ENCODE peak calls at places on chromosome 11, in four cellular contexts. J, D, S and C are unnamed samples.
A peak's percentile ranks its signal among the peaks of the same experiment; 100 is the strongest.

GRCh38 chr11:130413383-130414106 is 14.9 kb downstream of the ADAMTS8 start:
- DNase-seq in S (peak; percentile 79), J (no peak), D (peak; percentile 83), C (peak; percentile 33)

GRCh38 chr11:69902337-69902736 is 83.1 kb upstream of the FGF3 start:
- DNase-seq in J (no peak), S (no peak), D (no peak), C (no peak)

GRCh38 chr11:76838422-76839068 is 22.2 kb upstream of the ACER3 start:
- DNase-seq in S (no peak), J (no peak), D (no peak), C (no peak)

GRCh38 chr11:100545970-100546369 is 141.1 kb upstream of the ARHGAP42 start:
- DNase-seq in J (no peak), D (no peak), S (no peak), C (no peak)

GRCh38 chr11:28797536-28797935 is 689.3 kb downstream of the METTL15 start:
- DNase-seq in S (no peak), J (no peak), D (no peak), C (no peak)

GRCh38 chr11:66311470-66311964 is 5.3 kb downstream of the CD248 start:
- DNase-seq in S (no peak), J (no peak), D (no peak), C (no peak)

GRCh38 chr11:62664405-62665074 is 470 bp downstream of the C11orf98 start:
- DNase-seq in J (peak; percentile 28), S (no peak), D (no peak), C (no peak)

GRCh38 chr11:115724709-115725108 is 220.5 kb upstream of the CADM1 start:
- DNase-seq in S (peak; percentile 7), J (no peak), D (no peak), C (no peak)

GRCh38 chr11:8234425-8234821 is 29.3 kb downstream of the LMO1 start:
- DNase-seq in S (no peak), D (no peak), J (no peak), C (no peak)

GRCh38 chr11:71339178-71339881 is 87.0 kb upstream of the SHANK2 start:
- DNase-seq in D (no peak), S (no peak), J (no peak), C (no peak)

GRCh38 chr11:67352546-67353316 is 615 bp downstream of the POLD4 start:
- DNase-seq in J (no peak), S (no peak), D (no peak), C (no peak)

GRCh38 chr11:94730153-94730552 is 38.0 kb upstream of the AMOTL1 start:
- DNase-seq in J (no peak), S (no peak), D (no peak), C (no peak)

GRCh38 chr11:22707119-22707899 is 40.9 kb downstream of the GAS2 start:
- DNase-seq in D (no peak), S (no peak), J (no peak), C (no peak)

GRCh38 chr11:15580775-15581095 is 466.0 kb downstream of the INSC start:
- DNase-seq in D (no peak), S (no peak), J (no peak), C (no peak)

GRCh38 chr11:95641506-95641905 is 148.1 kb downstream of the FAM76B start:
- DNase-seq in D (no peak), J (no peak), S (no peak), C (no peak)

GRCh38 chr11:58730507-58731089 is 1.1 kb downstream of the GLYAT start:
- DNase-seq in D (no peak), S (no peak), J (no peak), C (no peak)

GRCh38 chr11:102513869-102514268 is 16.7 kb downstream of the MMP7 start:
- DNase-seq in J (no peak), S (no peak), D (peak; percentile 6), C (no peak)

GRCh38 chr11:95653099-95653498 is 136.5 kb downstream of the FAM76B start:
- DNase-seq in J (no peak), D (no peak), S (no peak), C (no peak)

GRCh38 chr11:2587132-2587930 is 112.5 kb downstream of the KCNQ1OT1 start:
- DNase-seq in J (no peak), D (no peak), S (no peak), C (no peak)

GRCh38 chr11:83020942-83021779 is 50.5 kb downstream of the RAB30 start:
- DNase-seq in D (no peak), J (no peak), S (no peak), C (no peak)

GRCh38 chr11:7604331-7604973 is 68.8 kb downstream of the CYB5R2 start:
- DNase-seq in D (no peak), J (no peak), S (no peak), C (peak; percentile 66)

GRCh38 chr11:103529217-103529684 is 420.0 kb downstream of the DYNC2H1 start:
- DNase-seq in S (peak; percentile 32), J (no peak), D (peak; percentile 87), C (no peak)

GRCh38 chr11:97990162-97990920 is 1030.4 kb upstream of the CNTN5 start:
- DNase-seq in D (peak; percentile 42), S (no peak), J (no peak), C (peak; percentile 81)

GRCh38 chr11:86138958-86139357 is 70.1 kb upstream of the PICALM start:
- DNase-seq in S (no peak), J (no peak), D (no peak), C (no peak)

GRCh38 chr11:63537293-63538101 is 889 bp downstream of the PLAAT4 start:
- DNase-seq in D (no peak), S (no peak), J (no peak), C (no peak)

GRCh38 chr11:279040-279965 is 1.1 kb downstream of the NLRP6 start:
- DNase-seq in J (no peak), S (no peak), D (no peak), C (no peak)

GRCh38 chr11:33920838-33921613 is 29.1 kb upstream of the LMO2 start:
- DNase-seq in J (no peak), S (no peak), D (peak; percentile 24), C (no peak)

GRCh38 chr11:2202071-2202899 is 30.7 kb upstream of the TH start:
- DNase-seq in D (no peak), S (no peak), J (no peak), C (no peak)

GRCh38 chr11:64531906-64532312 is 59.1 kb upstream of the SLC22A12 start:
- DNase-seq in D (no peak), J (no peak), S (no peak), C (no peak)

GRCh38 chr11:6448574-6448973 is 7.8 kb upstream of the HPX start:
- DNase-seq in D (no peak), J (no peak), S (no peak), C (no peak)

GRCh38 chr11:93686226-93686625 is 24.7 kb downstream of the CEP295 start:
- DNase-seq in D (no peak), S (no peak), J (no peak), C (no peak)

GRCh38 chr11:57491371-57492061 is 24.0 kb downstream of the SLC43A1 start:
- DNase-seq in D (peak; percentile 6), J (no peak), S (no peak), C (no peak)

GRCh38 chr11:1195690-1196515 is 27.0 kb upstream of the MUC5B start:
- DNase-seq in D (no peak), S (no peak), J (no peak), C (no peak)

GRCh38 chr11:100948936-100949335 is 180.7 kb downstream of the PGR start:
- DNase-seq in J (no peak), D (no peak), S (no peak), C (no peak)

GRCh38 chr11:7595016-7595869 is 78.1 kb downstream of the CYB5R2 start:
- DNase-seq in S (no peak), J (no peak), D (no peak), C (no peak)

GRCh38 chr11:115385211-115385610 is 119.0 kb downstream of the CADM1 start:
- DNase-seq in J (no peak), S (no peak), D (no peak), C (no peak)

GRCh38 chr11:5042091-5042490 is 4.2 kb upstream of the OR52J3 start:
- DNase-seq in J (no peak), S (no peak), D (no peak), C (no peak)

DNA sequence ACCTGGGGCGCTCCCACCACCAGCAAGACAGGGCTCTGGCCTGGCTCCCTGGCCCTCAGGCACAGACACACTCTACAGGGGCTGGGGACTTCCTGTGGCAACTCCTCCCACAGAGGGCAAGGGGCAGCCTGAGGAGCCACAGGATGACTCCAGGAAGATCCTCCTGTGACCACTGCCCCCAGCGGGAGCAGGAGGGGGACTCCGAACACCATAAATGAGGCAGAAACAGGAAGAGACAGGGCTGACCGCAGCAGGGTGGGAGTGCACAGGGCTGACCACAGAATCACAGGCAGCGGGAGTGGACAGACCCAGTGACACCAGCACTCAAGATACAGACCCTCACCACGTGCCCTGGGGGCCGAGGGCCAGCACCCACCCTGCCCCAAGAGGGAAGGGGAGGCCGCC is 10.8 kb downstream of the ARAP1 start:
- DNase-seq in S (no peak), D (peak; percentile 13), J (no peak), C (no peak)
- TF ChIP-seq CTCF in S (no peak), D (peak; percentile 32), J (no peak), C (no peak)

GRCh38 chr11:44065851-44066731 is at the start of gene ACCS:
- DNase-seq in D (peak; percentile 84), S (peak; percentile 71), J (peak; percentile 80), C (peak; percentile 76)

GRCh38 chr11:44065161-44065571 is 904 bp upstream of the ACCS start:
- DNase-seq in J (no peak), S (no peak), D (no peak), C (no peak)

GRCh38 chr11:44068180-44068579 is 2.1 kb downstream of the ACCS start:
- DNase-seq in D (no peak), J (no peak), S (no peak), C (no peak)

GRCh38 chr11:44066732-44067131 is 662 bp downstream of the ACCS start:
- DNase-seq in J (no peak), D (peak; percentile 38), S (peak; percentile 43), C (peak; percentile 48)

GRCh38 chr11:44067266-44067665 is 1.2 kb downstream of the ACCS start:
- DNase-seq in S (no peak), D (no peak), J (no peak), C (no peak)
- H3K4me3 ChIP-seq in S (peak overlapping the region; percentile 79), D (no peak overlapping the region), J (no peak overlapping the region), C (no peak overlapping the region)

DNA sequence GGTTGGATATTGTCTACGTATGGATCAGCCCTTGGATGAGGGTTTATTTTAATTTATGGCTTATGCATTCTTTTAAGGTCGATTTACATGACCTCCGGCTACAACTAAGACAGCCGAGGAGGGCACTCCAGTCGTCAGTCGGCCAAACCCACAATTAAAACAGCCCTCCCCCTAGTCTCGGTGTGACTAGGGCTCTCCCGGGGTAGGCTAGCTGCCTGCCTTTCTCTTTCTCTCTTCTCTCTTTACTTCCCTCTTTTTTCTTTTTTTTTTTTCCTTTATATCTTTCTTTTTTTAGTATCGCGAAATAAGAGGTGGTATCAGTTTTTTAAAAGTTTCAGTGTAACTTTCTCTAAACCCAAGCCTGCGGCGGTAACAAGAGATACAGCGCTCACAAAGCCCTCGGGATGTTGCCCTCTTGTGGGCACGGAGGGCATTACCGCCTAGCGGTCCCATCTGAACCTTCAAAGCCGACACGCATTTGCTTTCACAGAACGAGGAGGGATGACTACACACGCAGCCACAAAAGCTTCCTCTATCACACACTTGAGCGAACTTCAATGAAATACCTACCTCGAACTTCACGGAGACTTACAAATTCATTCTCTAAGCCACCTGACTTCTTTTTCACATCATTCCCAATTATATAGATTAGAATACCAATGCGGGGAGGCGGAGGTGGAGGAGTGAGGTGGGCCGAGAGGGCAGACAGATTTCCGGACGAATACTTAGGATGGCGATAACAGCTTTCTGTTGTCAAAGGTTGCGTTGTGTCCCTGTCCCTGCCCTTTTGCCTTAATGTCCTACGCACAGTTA is 132.3 kb upstream of the C11orf58 start:
- DNase-seq in S (peak; percentile 52), J (peak; percentile 65), D (peak; percentile 92), C (peak; percentile 58)
- TF ChIP-seq CTCF in S (peak; percentile 97), J (peak; percentile 79), D (peak; percentile 98), C (peak; percentile 98)

GRCh38 chr11:124644426-124645280 is 22.0 kb downstream of the TBRG1 start:
- DNase-seq in D (peak; percentile 81), J (no peak), S (no peak), C (peak; percentile 48)
- H3K4me3 ChIP-seq in D (peak overlapping the region; percentile 33), J (no peak overlapping the region), S (no peak overlapping the region), C (no peak overlapping the region)